ENCODE peak calls at places on chromosome 6, in six cellular contexts. H is right atrium auricular region, J is sigmoid colon, L is lung, I is foreskin keratinocyte, X is upper lobe of right lung. A is an unnamed sample.

GRCh38 chr6:142821860-142822259 is 123.1 kb downstream of the HIVEP2 start:
- DNase-seq in H (no peak), L (no peak), J (no peak), I (no peak), X (no peak), A (no peak)

GRCh38 chr6:155909710-155910109 is 454.1 kb upstream of the NOX3 start:
- DNase-seq in J (no peak), X (no peak), I (no peak), L (no peak), H (no peak), A (no peak)

GRCh38 chr6:134253681-134254080 is 64.2 kb downstream of the SGK1 start:
- DNase-seq in X (no peak), H (no peak), L (no peak), I (no peak), J (no peak), A (peak)

GRCh38 chr6:22808466-22808865 is 239.1 kb downstream of the HDGFL1 start:
- DNase-seq in H (no peak), L (no peak), X (no peak), I (no peak), J (no peak), A (no peak)

GRCh38 chr6:138372711-138373463 is 4.8 kb upstream of the SMIM28 start:
- DNase-seq in L (no peak), H (no peak), I (peak), J (no peak), X (no peak), A (peak)

GRCh38 chr6:80438728-80439127 is 332.3 kb downstream of the BCKDHB start:
- DNase-seq in L (no peak), H (no peak), J (no peak), I (peak), X (no peak), A (peak)

GRCh38 chr6:39934060-39934757 is at the start of gene MOCS1:
- DNase-seq in I (no peak), H (peak), J (peak), X (peak), L (peak), A (peak)

GRCh38 chr6:167103041-167103816 is 19.7 kb upstream of the CCR6 start:
- DNase-seq in X (no peak), J (no peak), H (no peak), I (no peak), L (no peak), A (no peak)

GRCh38 chr6:91751496-91751895 is 1164.6 kb upstream of the MAP3K7 start:
- DNase-seq in H (no peak), J (no peak), X (no peak), I (no peak), L (no peak), A (no peak)

GRCh38 chr6:32439708-32440214 is at the start of gene HLA-DRA:
- DNase-seq in L (peak), I (peak), X (no peak), J (no peak), H (no peak), A (peak)

GRCh38 chr6:104126621-104127020 is 733.1 kb downstream of the HACE1 start:
- DNase-seq in H (no peak), L (no peak), J (no peak), X (no peak), I (no peak), A (peak)

GRCh38 chr6:2768696-2769095 is 3.5 kb downstream of the WRNIP1 start:
- DNase-seq in L (no peak), X (no peak), I (no peak), J (no peak), H (no peak), A (no peak)

GRCh38 chr6:39281312-39281980 is 32.8 kb downstream of the KCNK17 start:
- DNase-seq in J (no peak), H (no peak), L (no peak), X (peak), I (no peak), A (no peak)

GRCh38 chr6:128655978-128656498 is 135.6 kb upstream of the PTPRK start:
- DNase-seq in I (peak), X (no peak), H (no peak), L (no peak), J (no peak), A (peak)

GRCh38 chr6:54191460-54191859 is 80.2 kb downstream of the MLIP start:
- DNase-seq in I (peak), H (no peak), X (no peak), L (no peak), J (no peak), A (peak)

GRCh38 chr6:49001856-49002255 is 461.2 kb downstream of the MMUT start:
- DNase-seq in H (no peak), I (no peak), J (no peak), X (no peak), L (no peak), A (no peak)

GRCh38 chr6:165611294-165611693 is 51.7 kb downstream of the PDE10A start:
- DNase-seq in L (no peak), X (no peak), I (no peak), J (no peak), H (no peak), A (no peak)

GRCh38 chr6:18707714-18708439 is 320.7 kb downstream of the RNF144B start:
- DNase-seq in H (no peak), L (no peak), I (no peak), J (no peak), X (no peak), A (no peak)

GRCh38 chr6:167806061-167806700 is 20.5 kb upstream of the AFDN start:
- DNase-seq in I (no peak), L (no peak), H (no peak), J (no peak), X (no peak), A (no peak)

GRCh38 chr6:30130887-30131862 is 4.8 kb upstream of the TRIM40 start:
- DNase-seq in J (peak), I (peak), L (peak), H (peak), X (peak), A (peak)

GRCh38 chr6:40555092-40555491 is 32.1 kb downstream of the LRFN2 start:
- DNase-seq in L (no peak), J (no peak), H (no peak), I (no peak), X (no peak), A (no peak)

GRCh38 chr6:168100803-168101095 is 21.7 kb upstream of the FRMD1 start:
- DNase-seq in J (no peak), L (no peak), X (no peak), H (no peak), I (no peak), A (no peak)

GRCh38 chr6:154410215-154410614 is 53.6 kb upstream of the IPCEF1 start:
- DNase-seq in I (no peak), L (no peak), X (no peak), H (no peak), J (no peak), A (peak)

GRCh38 chr6:65113581-65113980 is 593.4 kb downstream of the EYS start:
- DNase-seq in I (no peak), J (no peak), X (no peak), L (no peak), H (no peak), A (no peak)

GRCh38 chr6:7730852-7731251 is 5.0 kb downstream of the BMP6 start:
- DNase-seq in X (no peak), I (peak), L (no peak), H (no peak), J (no peak), A (no peak)

GRCh38 chr6:10419749-10420545 is 5.1 kb upstream of the TFAP2A start:
- DNase-seq in L (no peak), X (no peak), J (no peak), I (peak), H (no peak), A (no peak)

GRCh38 chr6:36130672-36131516 is 581 bp downstream of the MAPK13 start:
- DNase-seq in J (peak), L (peak), I (no peak), X (peak), H (no peak), A (no peak)

GRCh38 chr6:25907475-25908014 is 22.9 kb downstream of the SLC17A2 start:
- DNase-seq in I (no peak), L (no peak), J (no peak), X (no peak), H (no peak), A (no peak)

GRCh38 chr6:125950293-125950692 is 6.3 kb upstream of the HINT3 start:
- DNase-seq in J (no peak), H (no peak), I (peak), L (no peak), X (no peak), A (no peak)

GRCh38 chr6:44264154-44265002 is 973 bp downstream of the NFKBIE start:
- DNase-seq in X (peak), J (no peak), L (peak), H (no peak), I (no peak), A (no peak)

GRCh38 chr6:119620846-119621570 is 271.4 kb upstream of the MAN1A1 start:
- DNase-seq in I (peak), L (no peak), X (no peak), H (no peak), J (no peak), A (no peak)

GRCh38 chr6:8904754-8905153 is 469.4 kb upstream of the SLC35B3 start:
- DNase-seq in J (no peak), L (no peak), X (no peak), H (no peak), I (no peak), A (peak)

GRCh38 chr6:16165641-16166040 is 36.8 kb downstream of the MYLIP start:
- DNase-seq in L (no peak), I (no peak), H (no peak), X (no peak), J (no peak), A (no peak)

GRCh38 chr6:82085701-82086100 is 161.8 kb downstream of the IBTK start:
- DNase-seq in L (no peak), X (no peak), I (no peak), H (no peak), J (no peak), A (peak)

GRCh38 chr6:111718990-111719389 is 113.3 kb upstream of the TRAF3IP2 start:
- DNase-seq in L (no peak), X (no peak), I (no peak), H (no peak), J (no peak), A (no peak)

GRCh38 chr6:170067257-170067656 is 223.6 kb downstream of the DLL1 start:
- DNase-seq in J (peak), L (no peak), I (no peak), X (no peak), H (peak), A (no peak)

A was measured in A673.